ENCODE peak calls at places on chromosomes 1 and 21, in four cellular contexts. One of them, this sample, is unnamed.

GRCh38 chr1:226063362-226064167 is 1.0 kb downstream of the H3-3A start:
- DNase-seq in PC-3: peak; percentile 38
- DNase-seq in SK-N-SH: peak; percentile 36
- DNase-seq in GM23248: peak; percentile 74
- DNase-seq in this sample: peak; percentile 67

GRCh38 chr1:35718492-35719336 is at the start of gene C1orf216:
- DNase-seq in PC-3: peak; percentile 61
- DNase-seq in SK-N-SH: peak; percentile 90
- DNase-seq in GM23248: peak; percentile 90
- DNase-seq in this sample: peak; percentile 72

GRCh38 chr1:5904551-5904950 is 87.7 kb downstream of the NPHP4 start:
- DNase-seq in PC-3: no peak
- DNase-seq in SK-N-SH: no peak
- DNase-seq in GM23248: no peak
- DNase-seq in this sample: no peak

GRCh38 chr1:199007423-199007822 is 368.6 kb downstream of the PTPRC start:
- DNase-seq in PC-3: no peak
- DNase-seq in SK-N-SH: no peak
- DNase-seq in GM23248: peak; percentile 4
- DNase-seq in this sample: no peak

GRCh38 chr1:205535866-205536758 is 31.6 kb downstream of the CDK18 start:
- DNase-seq in PC-3: no peak
- DNase-seq in SK-N-SH: peak; percentile 4
- DNase-seq in GM23248: no peak
- DNase-seq in this sample: no peak

GRCh38 chr1:17527036-17527914 is 12.2 kb upstream of the ARHGEF10L start:
- DNase-seq in PC-3: no peak
- DNase-seq in SK-N-SH: no peak
- DNase-seq in GM23248: peak; percentile 50
- DNase-seq in this sample: no peak

GRCh38 chr1:101037316-101037715 is 11.7 kb upstream of the DPH5 start:
- DNase-seq in PC-3: no peak
- DNase-seq in SK-N-SH: no peak
- DNase-seq in GM23248: no peak
- DNase-seq in this sample: no peak

GRCh38 chr1:72015006-72015405 is 267.3 kb downstream of the NEGR1 start:
- DNase-seq in PC-3: no peak
- DNase-seq in SK-N-SH: no peak
- DNase-seq in GM23248: no peak
- DNase-seq in this sample: no peak

GRCh38 chr1:194295690-194296089 is 1109.3 kb upstream of the B3GALT2 start:
- DNase-seq in PC-3: peak; percentile 57
- DNase-seq in SK-N-SH: no peak
- DNase-seq in GM23248: peak; percentile 0
- DNase-seq in this sample: peak; percentile 68

GRCh38 chr1:109586055-109586454 is 33.4 kb downstream of the GNAT2 start:
- DNase-seq in PC-3: no peak
- DNase-seq in SK-N-SH: no peak
- DNase-seq in GM23248: no peak
- DNase-seq in this sample: no peak

GRCh38 chr1:32992489-32993214 is 28.0 kb upstream of the RNF19B start:
- DNase-seq in PC-3: peak; percentile 93
- DNase-seq in SK-N-SH: no peak
- DNase-seq in GM23248: peak; percentile 97
- DNase-seq in this sample: peak; percentile 72

GRCh38 chr1:201480231-201481003 is 11.4 kb upstream of the PHLDA3 start:
- DNase-seq in PC-3: peak; percentile 91
- DNase-seq in SK-N-SH: no peak
- DNase-seq in GM23248: peak; percentile 77
- DNase-seq in this sample: peak; percentile 82

GRCh38 chr1:86429830-86430229 is 5.9 kb downstream of the CLCA2 start:
- DNase-seq in PC-3: peak; percentile 94
- DNase-seq in SK-N-SH: no peak
- DNase-seq in GM23248: peak; percentile 96
- DNase-seq in this sample: no peak

GRCh38 chr21:30348506-30348905 is at the start of gene KRTAP23-1:
- DNase-seq in PC-3: no peak
- DNase-seq in SK-N-SH: no peak
- DNase-seq in GM23248: no peak
- DNase-seq in this sample: no peak
- TF ChIP-seq EZH2phosphoT487 in PC-3: no peak
- TF ChIP-seq EZH2phosphoT487 in SK-N-SH: no peak
- TF ChIP-seq EZH2phosphoT487 in GM23248: no peak
- TF ChIP-seq EZH2phosphoT487 in this sample: no peak

GRCh38 chr1:84700065-84700464 is 9.8 kb upstream of the SSX2IP start:
- DNase-seq in PC-3: no peak
- DNase-seq in SK-N-SH: no peak
- DNase-seq in GM23248: no peak
- DNase-seq in this sample: no peak

GRCh38 chr1:84702143-84702542 is 11.9 kb upstream of the SSX2IP start:
- DNase-seq in PC-3: no peak
- DNase-seq in SK-N-SH: no peak
- DNase-seq in GM23248: no peak
- DNase-seq in this sample: no peak

GRCh38 chr1:84698151-84698651 is 7.9 kb upstream of the SSX2IP start:
- DNase-seq in PC-3: peak; percentile 46
- DNase-seq in SK-N-SH: no peak
- DNase-seq in GM23248: peak; percentile 92
- DNase-seq in this sample: no peak

GRCh38 chr1:84698718-84699117 is 8.5 kb upstream of the SSX2IP start:
- DNase-seq in PC-3: peak; percentile 90
- DNase-seq in SK-N-SH: no peak
- DNase-seq in GM23248: peak; percentile 97
- DNase-seq in this sample: no peak

GRCh38 chr1:84701366-84701765 is 11.1 kb upstream of the SSX2IP start:
- DNase-seq in PC-3: no peak
- DNase-seq in SK-N-SH: no peak
- DNase-seq in GM23248: peak; percentile 22
- DNase-seq in this sample: no peak
- H2AFZ ChIP-seq in PC-3: no peak overlapping the region
- H2AFZ ChIP-seq in SK-N-SH: peak overlapping the region; percentile 62
- H2AFZ ChIP-seq in GM23248: peak overlapping the region; percentile 74
- H2AFZ ChIP-seq in this sample: peak overlapping the region; percentile 57

GRCh38 chr1:167207940-167208623 is 12.6 kb upstream of the POU2F1 start:
- DNase-seq in PC-3: no peak
- DNase-seq in SK-N-SH: no peak
- DNase-seq in GM23248: no peak
- DNase-seq in this sample: no peak
- H3K9me3 ChIP-seq in PC-3: peaks cover 12% of the 10 kb centered on the region
- H3K9me3 ChIP-seq in SK-N-SH: no peaks in the 10 kb centered on the region
- H3K9me3 ChIP-seq in GM23248: no peaks in the 10 kb centered on the region
- H3K9me3 ChIP-seq in this sample: no peaks in the 10 kb centered on the region

DNA sequence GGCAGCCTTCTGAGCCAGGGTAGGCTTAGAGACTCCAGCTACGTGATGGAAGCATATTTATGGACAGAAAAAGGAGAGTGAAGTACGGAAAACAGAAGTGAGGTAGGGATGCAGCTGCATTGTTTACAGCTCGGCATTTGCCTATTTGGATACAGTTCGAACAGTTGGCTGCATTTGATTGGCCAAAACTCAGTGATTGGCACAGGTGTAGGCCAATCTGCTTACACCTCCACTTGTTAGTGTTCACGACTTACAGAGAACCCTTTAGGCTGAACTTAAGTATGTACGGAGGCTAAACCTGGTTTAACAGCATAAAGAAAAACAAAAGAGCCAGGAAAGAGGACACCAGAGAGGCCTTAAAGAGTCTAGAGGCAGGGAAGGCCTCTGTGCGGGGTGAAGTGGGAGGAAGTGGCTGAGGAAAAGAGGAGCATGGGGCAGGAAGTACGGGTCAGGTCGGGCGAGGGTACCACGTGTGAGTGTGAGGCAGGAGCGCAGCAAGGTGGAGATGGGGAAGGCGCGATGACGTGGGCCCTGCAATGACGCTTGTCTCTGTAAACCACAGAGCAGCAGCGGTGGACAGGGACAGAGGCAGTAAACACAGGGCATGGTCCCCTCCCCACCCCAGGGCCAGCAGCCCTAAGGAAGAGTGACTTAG is 32.0 kb downstream of the RSPH1 start:
- DNase-seq in PC-3: peak; percentile 68
- DNase-seq in SK-N-SH: no peak
- DNase-seq in GM23248: peak; percentile 16
- DNase-seq in this sample: no peak
- TF ChIP-seq EZH2phosphoT487 in PC-3: no peak
- TF ChIP-seq EZH2phosphoT487 in SK-N-SH: no peak
- TF ChIP-seq EZH2phosphoT487 in GM23248: no peak
- TF ChIP-seq EZH2phosphoT487 in this sample: no peak

DNA sequence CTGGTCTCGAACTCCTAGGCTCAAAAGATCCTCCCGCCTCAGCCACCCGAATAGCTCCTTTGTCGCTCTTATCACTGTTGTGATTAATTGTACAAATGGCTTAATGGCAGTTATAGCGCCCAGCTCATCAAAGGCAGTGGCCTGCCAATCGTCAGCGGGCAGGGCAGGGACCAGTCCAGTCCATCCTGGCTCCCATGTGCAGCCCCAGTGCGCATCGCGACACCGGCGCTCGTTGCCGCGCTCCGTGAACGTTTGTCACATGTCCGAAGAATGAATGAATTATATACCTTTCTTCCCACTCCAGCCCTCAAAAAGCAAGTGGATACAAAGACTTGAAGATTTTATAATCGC is 18.4 kb downstream of the MTX1 start:
- DNase-seq in PC-3: peak; percentile 55
- DNase-seq in SK-N-SH: peak; percentile 72
- DNase-seq in GM23248: peak; percentile 77
- DNase-seq in this sample: peak; percentile 88
- H2AFZ ChIP-seq in PC-3: peak overlapping the region; percentile 73
- H2AFZ ChIP-seq in SK-N-SH: peak overlapping the region; percentile 83
- H2AFZ ChIP-seq in GM23248: peak overlapping the region; percentile 85
- H2AFZ ChIP-seq in this sample: peak overlapping the region; percentile 30